ENCODE peak calls at places on chromosome 6, in eight cellular contexts. S, G, O, Y, P, D, M and T are unnamed samples.

GRCh38 chr6:130838971-130839370 is 11.8 kb downstream of the SMLR1 start:
- DNase-seq in S (no peak), G (no peak), O (no peak), Y (no peak), P (no peak), D (no peak), M (no peak), T (no peak)

GRCh38 chr6:33742092-33742491 is 4.6 kb downstream of the IP6K3 start:
- DNase-seq in S (no peak), G (no peak), O (no peak), Y (no peak), P (peak; percentile 17), D (no peak), M (no peak), T (no peak)

GRCh38 chr6:50270427-50270826 is 220.7 kb upstream of the DEFB112 start:
- DNase-seq in S (no peak), G (no peak), O (no peak), Y (no peak), P (no peak), D (no peak), M (no peak), T (no peak)

GRCh38 chr6:13927203-13927602 is 2.5 kb downstream of the RNF182 start:
- DNase-seq in S (no peak), G (no peak), O (no peak), Y (no peak), P (no peak), D (no peak), M (no peak), T (no peak)

GRCh38 chr6:21804941-21805610 is 211.5 kb downstream of the SOX4 start:
- DNase-seq in S (peak; percentile 56), G (no peak), O (no peak), Y (no peak), P (peak; percentile 60), D (no peak), M (peak; percentile 67), T (no peak)

GRCh38 chr6:7241160-7241559 is 71.8 kb downstream of the SSR1 start:
- DNase-seq in S (no peak), G (no peak), O (peak; percentile 14), Y (no peak), P (no peak), D (no peak), M (no peak), T (no peak)

GRCh38 chr6:149200282-149200936 is 117.1 kb upstream of the TAB2 start:
- DNase-seq in S (no peak), G (peak; percentile 31), O (no peak), Y (no peak), P (no peak), D (no peak), M (no peak), T (no peak)

GRCh38 chr6:74044417-74045096 is 348.6 kb downstream of the CD109 start:
- DNase-seq in S (no peak), G (no peak), O (no peak), Y (peak; percentile 4), P (peak; percentile 82), D (no peak), M (peak; percentile 49), T (peak; percentile 76)

GRCh38 chr6:30556714-30556963 is 350 bp upstream of the GNL1 start:
- DNase-seq in S (no peak), G (peak; percentile 92), O (peak; percentile 93), Y (no peak), P (no peak), D (peak; percentile 95), M (no peak), T (no peak)

GRCh38 chr6:33622456-33623431 is 1.6 kb downstream of the ITPR3 start:
- DNase-seq in S (no peak), G (no peak), O (peak; percentile 59), Y (no peak), P (peak; percentile 38), D (peak; percentile 43), M (peak; percentile 59), T (peak; percentile 80)

GRCh38 chr6:122778961-122779671 is 400 bp upstream of the FABP7 start:
- DNase-seq in S (no peak), G (no peak), O (no peak), Y (no peak), P (no peak), D (no peak), M (no peak), T (no peak)

GRCh38 chr6:131372535-131372934 is 200.5 kb upstream of the ARG1 start:
- DNase-seq in S (no peak), G (no peak), O (no peak), Y (no peak), P (peak; percentile 79), D (no peak), M (no peak), T (peak; percentile 20)

GRCh38 chr6:100349366-100349765 is 115.4 kb downstream of the SIM1 start:
- DNase-seq in S (peak; percentile 16), G (no peak), O (no peak), Y (no peak), P (no peak), D (no peak), M (no peak), T (no peak)

GRCh38 chr6:100347901-100348550 is 116.7 kb downstream of the SIM1 start:
- DNase-seq in S (no peak), G (no peak), O (no peak), Y (no peak), P (peak; percentile 71), D (no peak), M (peak; percentile 55), T (no peak)

GRCh38 chr6:100350139-100350538 is 114.6 kb downstream of the SIM1 start:
- DNase-seq in S (no peak), G (no peak), O (no peak), Y (no peak), P (no peak), D (no peak), M (no peak), T (no peak)

DNA sequence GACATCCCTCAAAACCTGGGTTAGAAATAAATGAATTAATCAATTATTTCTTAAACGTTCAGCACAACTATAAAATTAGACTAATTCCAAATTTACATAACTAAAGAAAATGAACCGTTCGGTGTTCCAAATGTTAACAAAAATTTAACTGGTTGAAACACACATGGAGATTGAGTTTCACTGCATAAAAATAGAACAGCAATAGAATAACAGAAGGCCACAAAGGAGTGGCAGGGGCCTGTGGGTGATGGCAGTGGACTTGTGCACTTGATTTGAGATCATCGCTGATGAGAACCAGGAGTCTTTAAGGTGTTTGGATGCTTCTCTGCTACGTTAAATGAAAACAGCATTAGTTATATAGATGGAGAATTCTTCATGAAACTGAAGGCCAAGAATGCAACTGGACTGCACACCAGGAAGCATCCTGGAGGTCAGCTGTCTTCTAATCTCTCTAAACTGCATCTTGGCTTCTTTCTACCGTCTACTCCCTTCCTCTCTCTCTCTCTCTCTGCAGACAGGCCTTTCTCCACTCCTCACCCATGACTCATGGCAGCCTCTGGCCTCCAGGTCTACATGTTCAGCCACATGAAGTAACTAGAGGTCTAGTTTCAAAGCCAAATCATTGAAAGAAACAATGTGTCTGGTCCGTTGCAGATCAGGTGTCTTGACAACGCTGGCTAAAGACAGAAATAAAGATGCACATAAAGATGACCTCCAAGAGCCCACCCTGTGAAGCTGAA is 111.3 kb downstream of the SIM1 start:
- DNase-seq in S (no peak), G (no peak), O (no peak), Y (no peak), P (peak; percentile 64), D (no peak), M (peak; percentile 79), T (peak; percentile 80)
- H3K4me3 ChIP-seq in S (no peak overlapping the region), G (no peak overlapping the region), O (no peak overlapping the region), Y (no peak overlapping the region), P (no peak overlapping the region), D (no peak overlapping the region), M (no peak overlapping the region), T (no peak overlapping the region)

GRCh38 chr6:44493593-44493992 is 106.1 kb downstream of the CDC5L start:
- DNase-seq in S (no peak), G (no peak), O (no peak), Y (no peak), P (no peak), D (no peak), M (no peak), T (no peak)

GRCh38 chr6:44496705-44497369 is 109.3 kb downstream of the CDC5L start:
- DNase-seq in S (no peak), G (no peak), O (no peak), Y (no peak), P (peak; percentile 64), D (no peak), M (no peak), T (peak; percentile 43)

GRCh38 chr6:44493132-44493531 is 105.6 kb downstream of the CDC5L start:
- DNase-seq in S (no peak), G (no peak), O (no peak), Y (no peak), P (no peak), D (no peak), M (no peak), T (no peak)

GRCh38 chr6:44495036-44495901 is 107.8 kb downstream of the CDC5L start:
- DNase-seq in S (no peak), G (no peak), O (no peak), Y (no peak), P (peak; percentile 37), D (no peak), M (peak; percentile 18), T (peak; percentile 5)

DNA sequence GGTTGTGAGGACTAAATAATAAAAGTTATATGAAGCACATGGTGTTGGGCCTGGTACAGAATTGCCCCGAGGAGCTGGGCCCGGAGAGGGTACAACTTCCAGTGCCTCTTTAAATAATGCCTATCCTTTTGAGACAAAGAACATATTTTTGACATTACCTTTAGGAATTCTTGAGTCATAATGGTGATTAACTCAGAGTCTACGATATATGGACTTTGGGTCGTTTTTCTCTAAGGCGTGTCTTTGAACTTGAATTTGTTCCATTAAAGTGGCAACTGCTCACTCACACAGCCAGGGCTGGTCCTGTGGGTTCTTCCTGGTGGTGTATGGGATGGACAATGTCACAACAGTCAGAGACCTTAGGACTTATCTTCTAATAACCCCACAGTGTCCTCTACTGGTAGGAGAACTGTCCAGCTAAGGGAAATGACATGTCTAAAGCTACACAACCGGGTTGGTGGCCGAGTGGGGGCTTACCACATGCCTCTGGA is 106.5 kb downstream of the CDC5L start:
- DNase-seq in S (no peak), G (no peak), O (no peak), Y (peak; percentile 71), P (peak; percentile 90), D (no peak), M (peak; percentile 62), T (peak; percentile 69)
- TF ChIP-seq CTCF in S (no peak), G (no peak), O (no peak), Y (peak; percentile 34), P (peak; percentile 43), D (no peak), M (peak; percentile 24), T (no peak)

GRCh38 chr6:101800598-101800997 is 407.1 kb downstream of the GRIK2 start:
- DNase-seq in S (no peak), G (no peak), O (no peak), Y (no peak), P (no peak), D (no peak), M (no peak), T (no peak)
- H3K4me3 ChIP-seq in S (no peak overlapping the region), G (no peak overlapping the region), O (no peak overlapping the region), Y (no peak overlapping the region), P (no peak overlapping the region), D (no peak overlapping the region), M (no peak overlapping the region), T (no peak overlapping the region)

GRCh38 chr6:37029249-37029959 is 23.9 kb downstream of the FGD2 start:
- DNase-seq in S (peak; percentile 46), G (peak; percentile 80), O (peak; percentile 86), Y (peak; percentile 88), P (peak; percentile 87), D (peak; percentile 65), M (peak; percentile 93), T (peak; percentile 82)
- TF ChIP-seq CTCF in S (peak; percentile 67), G (peak; percentile 77), O (peak; percentile 70), Y (peak; percentile 59), P (peak; percentile 78), D (peak; percentile 62), M (peak; percentile 82), T (peak; percentile 72)